ENCODE peak calls at places on chromosome 12, in six cellular contexts. V is activated T-helper 1 cell treated with anti-CD3 and anti-CD28 coated beads, Interleukin-12 subunit alpha, Interleukin-12 subunit beta, Interleukin-2, Interleukin-4 antibody, amounts not matched to agents 30 ng/mL and 10 ng/mL and 1 ng/mL, durations not matched to agents 14 hours and 24 hours and 36 hours; M is AG04449; H is NCI-H2029 treated with DMSO at 0.1 percent for 48 hours; O is Caco-2; L is A172. N is an unnamed sample.

GRCh38 chr12:116525418-116526001 is 33.7 kb upstream of the MAP1LC3B2 start:
- DNase-seq in V (no peak), M (peak), H (no peak), O (no peak), L (peak), N (peak)

GRCh38 chr12:24396266-24396665 is 446.8 kb upstream of the SOX5 start:
- DNase-seq in V (no peak), M (no peak), H (no peak), O (no peak), L (no peak), N (no peak)

GRCh38 chr12:70671698-70672097 is 34.5 kb upstream of the PTPRB start:
- DNase-seq in V (no peak), M (no peak), H (no peak), O (no peak), L (no peak), N (no peak)

GRCh38 chr12:32504626-32505025 is 105.3 kb downstream of the FGD4 start:
- DNase-seq in V (no peak), M (no peak), H (no peak), O (no peak), L (no peak), N (no peak)

GRCh38 chr12:103848917-103849491 is 8.0 kb upstream of the NT5DC3 start:
- DNase-seq in V (no peak), M (no peak), H (no peak), O (no peak), L (no peak), N (no peak)

GRCh38 chr12:127760996-127761395 is 506.0 kb upstream of the TMEM132C start:
- DNase-seq in V (no peak), M (no peak), H (no peak), O (no peak), L (no peak), N (no peak)

GRCh38 chr12:78519422-78519821 is 345.2 kb upstream of the SYT1 start:
- DNase-seq in V (no peak), M (no peak), H (no peak), O (no peak), L (no peak), N (no peak)

GRCh38 chr12:113373440-113373839 is 15.1 kb downstream of the PLBD2 start:
- DNase-seq in V (no peak), M (no peak), H (no peak), O (no peak), L (no peak), N (no peak)

GRCh38 chr12:15829949-15830348 is 40.8 kb upstream of the EPS8 start:
- DNase-seq in V (no peak), M (no peak), H (no peak), O (no peak), L (no peak), N (no peak)

GRCh38 chr12:98425859-98426258 is 89.5 kb upstream of the TMPO start:
- DNase-seq in V (no peak), M (no peak), H (no peak), O (no peak), L (no peak), N (no peak)

GRCh38 chr12:72337382-72337781 is 65.2 kb downstream of the TRHDE start:
- DNase-seq in V (no peak), M (no peak), H (no peak), O (no peak), L (no peak), N (no peak)

GRCh38 chr12:56614627-56615026 is 15.5 kb downstream of the BAZ2A start:
- DNase-seq in V (no peak), M (no peak), H (no peak), O (no peak), L (no peak), N (no peak)

GRCh38 chr12:16112626-16113560 is 164.6 kb downstream of the SLC15A5 start:
- DNase-seq in V (no peak), M (no peak), H (no peak), O (no peak), L (no peak), N (no peak)

GRCh38 chr12:75556306-75556899 is 45.0 kb upstream of the KRR1 start:
- DNase-seq in V (no peak), M (no peak), H (no peak), O (no peak), L (no peak), N (peak)

GRCh38 chr12:117165342-117165741 is 24.9 kb downstream of the FBXO21 start:
- DNase-seq in V (no peak), M (no peak), H (peak), O (no peak), L (no peak), N (no peak)

GRCh38 chr12:130787445-130788410 is 51.3 kb downstream of the STX2 start:
- DNase-seq in V (no peak), M (peak), H (no peak), O (no peak), L (no peak), N (no peak)

GRCh38 chr12:10179871-10180270 is 1.0 kb downstream of the TMEM52B start:
- DNase-seq in V (no peak), M (no peak), H (no peak), O (no peak), L (peak), N (no peak)

GRCh38 chr12:53097207-53097563 is 282 bp upstream of the IGFBP6 start:
- DNase-seq in V (no peak), M (no peak), H (no peak), O (no peak), L (peak), N (no peak)

GRCh38 chr12:94745562-94745961 is 95.2 kb upstream of the TMCC3 start:
- DNase-seq in V (no peak), M (no peak), H (no peak), O (no peak), L (no peak), N (no peak)

GRCh38 chr12:110317921-110318320 is 36.9 kb downstream of the ATP2A2 start:
- DNase-seq in V (no peak), M (no peak), H (no peak), O (no peak), L (no peak), N (no peak)

GRCh38 chr12:130127527-130127908 is 34.7 kb upstream of the FZD10 start:
- DNase-seq in V (no peak), M (no peak), H (no peak), O (no peak), L (no peak), N (no peak)

GRCh38 chr12:12217018-12217359 is 49.9 kb downstream of the LRP6 start:
- DNase-seq in V (no peak), M (no peak), H (no peak), O (no peak), L (no peak), N (no peak)

GRCh38 chr12:75720807-75721206 is 209.4 kb upstream of the KRR1 start:
- DNase-seq in V (no peak), M (no peak), H (peak), O (no peak), L (no peak), N (no peak)

GRCh38 chr12:63955831-63956685 is 111.6 kb downstream of the SRGAP1 start:
- DNase-seq in V (no peak), M (no peak), H (no peak), O (no peak), L (no peak), N (no peak)

GRCh38 chr12:1830981-1831930 is 10.9 kb downstream of the LRTM2 start:
- DNase-seq in V (no peak), M (no peak), H (peak), O (peak), L (no peak), N (peak)

GRCh38 chr12:91579516-91580263 is 397.1 kb upstream of the DCN start:
- DNase-seq in V (no peak), M (no peak), H (no peak), O (no peak), L (no peak), N (no peak)

GRCh38 chr12:67534671-67535070 is 113.9 kb upstream of the DYRK2 start:
- DNase-seq in V (no peak), M (peak), H (no peak), O (no peak), L (peak), N (peak)

GRCh38 chr12:78866518-78866917 is 1.9 kb downstream of the SYT1 start:
- DNase-seq in V (no peak), M (no peak), H (peak), O (no peak), L (no peak), N (no peak)

GRCh38 chr12:78951746-78952532 is 87.4 kb downstream of the SYT1 start:
- DNase-seq in V (no peak), M (no peak), H (peak), O (no peak), L (peak), N (no peak)

GRCh38 chr12:6662602-6662905 is 365 bp downstream of the ING4 start:
- DNase-seq in V (no peak), M (no peak), H (no peak), O (no peak), L (peak), N (no peak)

GRCh38 chr12:7434670-7435069 is 9.3 kb downstream of the CD163L1 start:
- DNase-seq in V (no peak), M (no peak), H (no peak), O (no peak), L (no peak), N (no peak)

GRCh38 chr12:52285851-52286530 is 5.3 kb downstream of the KRT81 start:
- DNase-seq in V (no peak), M (no peak), H (no peak), O (no peak), L (no peak), N (no peak)

GRCh38 chr12:47035459-47035858 is 44.0 kb upstream of the PCED1B start:
- DNase-seq in V (no peak), M (no peak), H (no peak), O (no peak), L (no peak), N (peak)

GRCh38 chr12:117377758-117378157 is 16.3 kb upstream of the NOS1 start:
- DNase-seq in V (no peak), M (no peak), H (peak), O (no peak), L (peak), N (no peak)

GRCh38 chr12:50192241-50192640 is 25.1 kb upstream of the CERS5 start:
- DNase-seq in V (no peak), M (no peak), H (no peak), O (no peak), L (no peak), N (no peak)

GRCh38 chr12:50753232-50753769 is 10.6 kb upstream of the ATF1 start:
- DNase-seq in V (no peak), M (no peak), H (no peak), O (no peak), L (peak), N (no peak)

GRCh38 chr12:4423528-4424195 is 22.0 kb downstream of the FGF6 start:
- DNase-seq in V (no peak), M (no peak), H (no peak), O (peak), L (no peak), N (no peak)

GRCh38 chr12:1605129-1606020 is 11.0 kb upstream of the FBXL14 start:
- DNase-seq in V (peak), M (no peak), H (peak), O (peak), L (peak), N (no peak)